ENCODE peak calls at places on chromosomes 2 and 18, in five cellular contexts. One of them, this sample, is unnamed.

GRCh38 chr2:224072541-224073188 is 33.6 kb upstream of the SERPINE2 start:
- DNase-seq in HTR-8/SVneo: no peak
- DNase-seq in NCI-H1436: no peak
- DNase-seq in astrocyte: peak
- DNase-seq in OCI-LY7: no peak
- DNase-seq in this sample: no peak

GRCh38 chr2:101253713-101254085 is 1.0 kb downstream of the CNOT11 start:
- DNase-seq in HTR-8/SVneo: no peak
- DNase-seq in NCI-H1436: no peak
- DNase-seq in astrocyte: no peak
- DNase-seq in OCI-LY7: peak
- DNase-seq in this sample: no peak

GRCh38 chr2:197191948-197192338 is 118.6 kb downstream of the ANKRD44 start:
- DNase-seq in HTR-8/SVneo: no peak
- DNase-seq in NCI-H1436: no peak
- DNase-seq in astrocyte: no peak
- DNase-seq in OCI-LY7: peak
- DNase-seq in this sample: no peak

GRCh38 chr2:8679827-8680731 is 1.8 kb upstream of the ID2 start:
- DNase-seq in HTR-8/SVneo: no peak
- DNase-seq in NCI-H1436: no peak
- DNase-seq in astrocyte: peak
- DNase-seq in OCI-LY7: peak
- DNase-seq in this sample: no peak

GRCh38 chr18:79527656-79528055 is 131.9 kb downstream of the NFATC1 start:
- DNase-seq in HTR-8/SVneo: no peak
- DNase-seq in NCI-H1436: no peak
- DNase-seq in astrocyte: no peak
- DNase-seq in OCI-LY7: no peak
- DNase-seq in this sample: no peak

GRCh38 chr2:205680067-205680466 is 2.2 kb upstream of the NRP2 start:
- DNase-seq in HTR-8/SVneo: peak
- DNase-seq in NCI-H1436: peak
- DNase-seq in astrocyte: peak
- DNase-seq in OCI-LY7: peak
- DNase-seq in this sample: peak

GRCh38 chr2:199404841-199405240 is 52.9 kb downstream of the SATB2 start:
- DNase-seq in HTR-8/SVneo: no peak
- DNase-seq in NCI-H1436: no peak
- DNase-seq in astrocyte: peak
- DNase-seq in OCI-LY7: no peak
- DNase-seq in this sample: no peak

GRCh38 chr2:22056621-22057132 is 932.9 kb downstream of the TDRD15 start:
- DNase-seq in HTR-8/SVneo: no peak
- DNase-seq in NCI-H1436: no peak
- DNase-seq in astrocyte: no peak
- DNase-seq in OCI-LY7: no peak
- DNase-seq in this sample: no peak

GRCh38 chr2:136376798-136377211 is 258.9 kb upstream of the CXCR4 start:
- DNase-seq in HTR-8/SVneo: no peak
- DNase-seq in NCI-H1436: no peak
- DNase-seq in astrocyte: peak
- DNase-seq in OCI-LY7: peak
- DNase-seq in this sample: no peak

GRCh38 chr2:151761193-151761592 is 26.9 kb upstream of the NEB start:
- DNase-seq in HTR-8/SVneo: no peak
- DNase-seq in NCI-H1436: no peak
- DNase-seq in astrocyte: no peak
- DNase-seq in OCI-LY7: no peak
- DNase-seq in this sample: no peak

GRCh38 chr2:80054339-80054675 is 250.2 kb downstream of the LRRTM1 start:
- DNase-seq in HTR-8/SVneo: peak
- DNase-seq in NCI-H1436: no peak
- DNase-seq in astrocyte: no peak
- DNase-seq in OCI-LY7: no peak
- DNase-seq in this sample: no peak

GRCh38 chr2:123262856-123263255 is 762.2 kb upstream of the CNTNAP5 start:
- DNase-seq in HTR-8/SVneo: no peak
- DNase-seq in NCI-H1436: no peak
- DNase-seq in astrocyte: no peak
- DNase-seq in OCI-LY7: no peak
- DNase-seq in this sample: no peak

GRCh38 chr2:68255736-68256450 is 3.6 kb upstream of the PPP3R1 start:
- DNase-seq in HTR-8/SVneo: no peak
- DNase-seq in NCI-H1436: no peak
- DNase-seq in astrocyte: peak
- DNase-seq in OCI-LY7: no peak
- DNase-seq in this sample: no peak

GRCh38 chr18:77065221-77065981 is 67.2 kb downstream of the MBP start:
- DNase-seq in HTR-8/SVneo: peak
- DNase-seq in NCI-H1436: no peak
- DNase-seq in astrocyte: peak
- DNase-seq in OCI-LY7: no peak
- DNase-seq in this sample: no peak

GRCh38 chr2:233351423-233351822 is 2.9 kb upstream of the DGKD start:
- DNase-seq in HTR-8/SVneo: no peak
- DNase-seq in NCI-H1436: no peak
- DNase-seq in astrocyte: peak
- DNase-seq in OCI-LY7: no peak
- DNase-seq in this sample: no peak

GRCh38 chr2:160156665-160157064 is 43.4 kb downstream of the ITGB6 start:
- DNase-seq in HTR-8/SVneo: no peak
- DNase-seq in NCI-H1436: no peak
- DNase-seq in astrocyte: peak
- DNase-seq in OCI-LY7: no peak
- DNase-seq in this sample: no peak

GRCh38 chr2:118249531-118249930 is 161.3 kb downstream of the INSIG2 start:
- DNase-seq in HTR-8/SVneo: no peak
- DNase-seq in NCI-H1436: no peak
- DNase-seq in astrocyte: peak
- DNase-seq in OCI-LY7: no peak
- DNase-seq in this sample: no peak

GRCh38 chr18:25284861-25285574 is 66.9 kb downstream of the ZNF521 start:
- DNase-seq in HTR-8/SVneo: no peak
- DNase-seq in NCI-H1436: peak
- DNase-seq in astrocyte: peak
- DNase-seq in OCI-LY7: no peak
- DNase-seq in this sample: peak

GRCh38 chr2:160347269-160347863 is 146.2 kb downstream of the RBMS1 start:
- DNase-seq in HTR-8/SVneo: no peak
- DNase-seq in NCI-H1436: no peak
- DNase-seq in astrocyte: peak
- DNase-seq in OCI-LY7: no peak
- DNase-seq in this sample: no peak

GRCh38 chr18:74496508-74497307 is 545 bp downstream of the CNDP2 start:
- DNase-seq in HTR-8/SVneo: peak
- DNase-seq in NCI-H1436: peak
- DNase-seq in astrocyte: peak
- DNase-seq in OCI-LY7: peak
- DNase-seq in this sample: no peak

GRCh38 chr2:8044046-8044594 is 637.7 kb upstream of the ID2 start:
- DNase-seq in HTR-8/SVneo: no peak
- DNase-seq in NCI-H1436: no peak
- DNase-seq in astrocyte: no peak
- DNase-seq in OCI-LY7: no peak
- DNase-seq in this sample: no peak

GRCh38 chr2:219736196-219736595 is 108.8 kb downstream of the SLC4A3 start:
- DNase-seq in HTR-8/SVneo: peak
- DNase-seq in NCI-H1436: peak
- DNase-seq in astrocyte: peak
- DNase-seq in OCI-LY7: peak
- DNase-seq in this sample: no peak

This sample was measured in NCI-H187 treated with DMSO at 0.1 percent for 48 hours.